ENCODE peak calls at places on chromosome 5, in eight cellular contexts. Z, J, Q, H, R, F, S and G are unnamed samples.

GRCh38 chr5:14870347-14871083 is 1.1 kb downstream of the ANKH start:
- DNase-seq in Q (peak; percentile 59), S (peak; percentile 32), R (no peak), Z (no peak), H (no peak), F (no peak), J (no peak), G (no peak)

GRCh38 chr5:39941436-39941835 is 516.7 kb upstream of the DAB2 start:
- DNase-seq in Z (no peak), J (no peak), R (no peak), H (no peak), S (no peak), F (no peak), Q (no peak), G (no peak)

GRCh38 chr5:42423285-42424152 is at the start of gene GHR:
- DNase-seq in J (peak; percentile 89), F (peak; percentile 91), H (peak; percentile 93), Z (peak; percentile 88), S (peak; percentile 16), R (peak; percentile 83), Q (peak; percentile 72), G (peak; percentile 75)

GRCh38 chr5:131460867-131461572 is 174.0 kb downstream of the RAPGEF6 start:
- DNase-seq in S (no peak), Z (no peak), H (peak; percentile 15), R (no peak), Q (peak; percentile 8), J (peak; percentile 63), F (peak; percentile 35), G (no peak)

GRCh38 chr5:55231476-55232193 is 1.8 kb downstream of the CCNO start:
- DNase-seq in H (no peak), Q (no peak), S (peak; percentile 29), F (no peak), Z (peak; percentile 36), R (no peak), J (no peak), G (no peak)

GRCh38 chr5:180673371-180674252 is 24.2 kb upstream of the FLT4 start:
- DNase-seq in J (no peak), Q (no peak), F (no peak), S (no peak), R (no peak), Z (no peak), H (no peak), G (no peak)

GRCh38 chr5:133952729-133953567 is 15.5 kb downstream of the C5orf15 start:
- DNase-seq in H (peak; percentile 98), F (peak; percentile 96), S (no peak), R (peak; percentile 6), J (no peak), Q (no peak), Z (peak; percentile 64), G (no peak)

GRCh38 chr5:133939668-133940067 is 28.8 kb downstream of the C5orf15 start:
- DNase-seq in Z (no peak), S (no peak), J (no peak), Q (no peak), H (no peak), R (no peak), F (no peak), G (no peak)

GRCh38 chr5:103668281-103668680 is 105.7 kb upstream of the NUDT12 start:
- DNase-seq in J (no peak), H (peak; percentile 39), Q (no peak), R (no peak), Z (no peak), F (peak; percentile 82), S (no peak), G (no peak)

GRCh38 chr5:52269395-52269794 is 518.3 kb upstream of the ITGA1 start:
- DNase-seq in F (no peak), R (no peak), J (peak; percentile 60), Q (peak; percentile 98), Z (peak; percentile 30), H (no peak), S (no peak), G (no peak)

GRCh38 chr5:133838286-133838685 is 130.1 kb downstream of the C5orf15 start:
- DNase-seq in R (no peak), S (no peak), H (no peak), J (no peak), F (no peak), Z (no peak), Q (no peak), G (no peak)

GRCh38 chr5:173165193-173165988 is 21.1 kb downstream of the BNIP1 start:
- DNase-seq in Q (no peak), S (no peak), R (no peak), H (no peak), F (no peak), Z (no peak), J (no peak), G (no peak)

GRCh38 chr5:78549043-78549442 is 99.5 kb downstream of the LHFPL2 start:
- DNase-seq in S (no peak), J (no peak), H (peak; percentile 86), F (no peak), Z (peak; percentile 60), Q (no peak), R (no peak), G (no peak)

GRCh38 chr5:111680737-111681413 is 76.1 kb downstream of the NREP start:
- DNase-seq in Z (peak; percentile 72), S (no peak), H (peak; percentile 96), F (peak; percentile 98), R (peak; percentile 77), Q (peak; percentile 86), J (peak; percentile 14), G (peak; percentile 96)